ENCODE peak calls at places on chromosomes 5 and 9, in eight cellular contexts. One of them, this sample, is unnamed.

GRCh38 chr9:69307446-69308216 is 17.4 kb upstream of the ENTREP1 start:
- DNase-seq in stomach: no peak
- DNase-seq in sigmoid colon: no peak
- DNase-seq in heart left ventricle: no peak
- DNase-seq in HepG2: no peak
- DNase-seq in ovary: no peak
- DNase-seq in body of pancreas: no peak
- DNase-seq in spleen: no peak
- DNase-seq in this sample: no peak

GRCh38 chr5:105501315-105501714 is 1938.7 kb upstream of the NUDT12 start:
- DNase-seq in stomach: no peak
- DNase-seq in sigmoid colon: no peak
- DNase-seq in heart left ventricle: no peak
- DNase-seq in HepG2: no peak
- DNase-seq in ovary: no peak
- DNase-seq in body of pancreas: no peak
- DNase-seq in spleen: no peak
- DNase-seq in this sample: no peak

GRCh38 chr9:97773723-97774122 is 76.6 kb upstream of the XPA start:
- DNase-seq in stomach: peak; percentile 47
- DNase-seq in sigmoid colon: no peak
- DNase-seq in heart left ventricle: peak; percentile 39
- DNase-seq in HepG2: no peak
- DNase-seq in ovary: no peak
- DNase-seq in body of pancreas: no peak
- DNase-seq in spleen: no peak
- DNase-seq in this sample: no peak

GRCh38 chr5:136276946-136277345 is 84.0 kb upstream of the SMIM32 start:
- DNase-seq in stomach: no peak
- DNase-seq in sigmoid colon: no peak
- DNase-seq in heart left ventricle: no peak
- DNase-seq in HepG2: no peak
- DNase-seq in ovary: no peak
- DNase-seq in body of pancreas: no peak
- DNase-seq in spleen: no peak
- DNase-seq in this sample: no peak

GRCh38 chr5:174535691-174536090 is 188.7 kb upstream of the MSX2 start:
- DNase-seq in stomach: no peak
- DNase-seq in sigmoid colon: no peak
- DNase-seq in heart left ventricle: no peak
- DNase-seq in HepG2: no peak
- DNase-seq in ovary: no peak
- DNase-seq in body of pancreas: no peak
- DNase-seq in spleen: no peak
- DNase-seq in this sample: no peak

GRCh38 chr5:56669534-56670483 is 145.5 kb upstream of the MAP3K1 start:
- DNase-seq in stomach: peak; percentile 83
- DNase-seq in sigmoid colon: peak; percentile 74
- DNase-seq in heart left ventricle: peak; percentile 61
- DNase-seq in HepG2: peak; percentile 48
- DNase-seq in ovary: peak; percentile 28
- DNase-seq in body of pancreas: peak; percentile 84
- DNase-seq in spleen: peak; percentile 88
- DNase-seq in this sample: peak; percentile 12

GRCh38 chr9:33445389-33445881 is 2.0 kb downstream of the AQP3 start:
- DNase-seq in stomach: peak; percentile 86
- DNase-seq in sigmoid colon: no peak
- DNase-seq in heart left ventricle: no peak
- DNase-seq in HepG2: no peak
- DNase-seq in ovary: no peak
- DNase-seq in body of pancreas: peak; percentile 71
- DNase-seq in spleen: no peak
- DNase-seq in this sample: no peak

GRCh38 chr5:59086024-59086423 is 503.1 kb downstream of the RAB3C start:
- DNase-seq in stomach: no peak
- DNase-seq in sigmoid colon: no peak
- DNase-seq in heart left ventricle: no peak
- DNase-seq in HepG2: no peak
- DNase-seq in ovary: no peak
- DNase-seq in body of pancreas: no peak
- DNase-seq in spleen: no peak
- DNase-seq in this sample: no peak

GRCh38 chr9:86298873-86299272 is 16.5 kb upstream of the ISCA1 start:
- DNase-seq in stomach: no peak
- DNase-seq in sigmoid colon: no peak
- DNase-seq in heart left ventricle: no peak
- DNase-seq in HepG2: no peak
- DNase-seq in ovary: no peak
- DNase-seq in body of pancreas: no peak
- DNase-seq in spleen: no peak
- DNase-seq in this sample: no peak

GRCh38 chr9:16656432-16657169 is 213.9 kb downstream of the BNC2 start:
- DNase-seq in stomach: no peak
- DNase-seq in sigmoid colon: no peak
- DNase-seq in heart left ventricle: no peak
- DNase-seq in HepG2: no peak
- DNase-seq in ovary: no peak
- DNase-seq in body of pancreas: no peak
- DNase-seq in spleen: no peak
- DNase-seq in this sample: no peak

GRCh38 chr5:10370931-10371330 is 17.4 kb downstream of the MARCHF6 start:
- DNase-seq in stomach: no peak
- DNase-seq in sigmoid colon: no peak
- DNase-seq in heart left ventricle: no peak
- DNase-seq in HepG2: no peak
- DNase-seq in ovary: no peak
- DNase-seq in body of pancreas: no peak
- DNase-seq in spleen: no peak
- DNase-seq in this sample: no peak

DNA sequence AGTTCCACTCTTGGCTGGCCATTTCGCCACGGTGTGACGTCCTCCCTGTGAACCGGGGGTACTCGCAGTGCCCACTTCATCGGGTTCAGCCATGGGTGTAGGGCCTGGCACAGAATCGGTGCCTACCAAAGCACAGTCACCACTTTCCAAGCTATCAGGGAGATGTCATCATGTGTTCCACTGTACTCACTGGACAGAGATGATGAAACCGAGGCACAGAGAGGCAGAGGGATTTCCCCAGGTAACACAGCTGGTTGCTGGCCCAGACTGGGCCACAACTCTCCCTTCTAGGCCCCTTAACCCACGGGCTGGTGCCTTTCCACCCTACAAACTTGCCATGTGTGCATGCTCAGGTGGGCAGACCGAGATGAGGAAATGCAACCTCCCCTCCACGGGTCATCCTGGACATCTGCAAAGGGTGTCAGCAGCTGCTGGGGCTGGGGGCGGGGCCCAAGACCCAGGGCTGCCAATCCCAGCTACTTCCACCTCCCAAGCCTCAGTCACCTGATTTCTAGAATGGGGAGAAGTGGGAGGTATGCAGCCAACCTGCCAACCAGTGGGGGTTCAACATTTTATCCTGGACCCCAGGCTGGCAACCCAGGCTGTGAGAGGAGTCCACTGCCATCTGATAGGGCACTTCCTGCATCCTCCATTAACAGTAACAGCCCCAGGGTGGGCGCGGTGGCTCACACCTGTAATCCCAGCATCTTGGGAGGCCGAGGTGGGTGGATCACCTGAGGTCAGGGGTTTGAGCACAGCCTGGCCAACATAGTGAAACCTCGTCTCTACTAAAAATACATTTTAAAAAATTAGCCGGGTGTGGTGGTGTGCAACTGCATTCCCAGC is 893 bp upstream of the SH2D3C start:
- DNase-seq in stomach: no peak
- DNase-seq in sigmoid colon: no peak
- DNase-seq in heart left ventricle: no peak
- DNase-seq in HepG2: no peak
- DNase-seq in ovary: no peak
- DNase-seq in body of pancreas: no peak
- DNase-seq in spleen: peak; percentile 89
- DNase-seq in this sample: no peak
- TF ChIP-seq POLR2A in stomach: no peak
- TF ChIP-seq POLR2A in sigmoid colon: no peak
- TF ChIP-seq POLR2A in heart left ventricle: no peak
- TF ChIP-seq POLR2A in HepG2: no peak
- TF ChIP-seq POLR2A in ovary: no peak
- TF ChIP-seq POLR2A in body of pancreas: no peak
- TF ChIP-seq POLR2A in spleen: no peak
- TF ChIP-seq POLR2A in this sample: no peak

GRCh38 chr9:72758944-72759343 is 193.9 kb downstream of the ALDH1A1 start:
- DNase-seq in stomach: no peak
- DNase-seq in sigmoid colon: no peak
- DNase-seq in heart left ventricle: no peak
- DNase-seq in HepG2: no peak
- DNase-seq in ovary: no peak
- DNase-seq in body of pancreas: no peak
- DNase-seq in spleen: no peak
- DNase-seq in this sample: no peak

GRCh38 chr9:72749276-72749675 is 203.6 kb downstream of the ALDH1A1 start:
- DNase-seq in stomach: no peak
- DNase-seq in sigmoid colon: no peak
- DNase-seq in heart left ventricle: no peak
- DNase-seq in HepG2: no peak
- DNase-seq in ovary: no peak
- DNase-seq in body of pancreas: no peak
- DNase-seq in spleen: no peak
- DNase-seq in this sample: no peak

GRCh38 chr9:72751541-72751940 is 201.3 kb downstream of the ALDH1A1 start:
- DNase-seq in stomach: no peak
- DNase-seq in sigmoid colon: no peak
- DNase-seq in heart left ventricle: no peak
- DNase-seq in HepG2: no peak
- DNase-seq in ovary: no peak
- DNase-seq in body of pancreas: no peak
- DNase-seq in spleen: no peak
- DNase-seq in this sample: no peak

GRCh38 chr9:72755836-72756235 is 197.0 kb downstream of the ALDH1A1 start:
- DNase-seq in stomach: no peak
- DNase-seq in sigmoid colon: no peak
- DNase-seq in heart left ventricle: no peak
- DNase-seq in HepG2: no peak
- DNase-seq in ovary: no peak
- DNase-seq in body of pancreas: no peak
- DNase-seq in spleen: no peak
- DNase-seq in this sample: no peak

GRCh38 chr9:72753261-72753893 is 199.5 kb downstream of the ALDH1A1 start:
- DNase-seq in stomach: no peak
- DNase-seq in sigmoid colon: no peak
- DNase-seq in heart left ventricle: no peak
- DNase-seq in HepG2: no peak
- DNase-seq in ovary: no peak
- DNase-seq in body of pancreas: no peak
- DNase-seq in spleen: no peak
- DNase-seq in this sample: no peak
- TF ChIP-seq CTCF in stomach: no peak
- TF ChIP-seq CTCF in sigmoid colon: peak; percentile 22
- TF ChIP-seq CTCF in heart left ventricle: peak; percentile 11
- TF ChIP-seq CTCF in HepG2: no peak
- TF ChIP-seq CTCF in ovary: no peak
- TF ChIP-seq CTCF in body of pancreas: no peak
- TF ChIP-seq CTCF in spleen: no peak
- TF ChIP-seq CTCF in this sample: no peak

DNA sequence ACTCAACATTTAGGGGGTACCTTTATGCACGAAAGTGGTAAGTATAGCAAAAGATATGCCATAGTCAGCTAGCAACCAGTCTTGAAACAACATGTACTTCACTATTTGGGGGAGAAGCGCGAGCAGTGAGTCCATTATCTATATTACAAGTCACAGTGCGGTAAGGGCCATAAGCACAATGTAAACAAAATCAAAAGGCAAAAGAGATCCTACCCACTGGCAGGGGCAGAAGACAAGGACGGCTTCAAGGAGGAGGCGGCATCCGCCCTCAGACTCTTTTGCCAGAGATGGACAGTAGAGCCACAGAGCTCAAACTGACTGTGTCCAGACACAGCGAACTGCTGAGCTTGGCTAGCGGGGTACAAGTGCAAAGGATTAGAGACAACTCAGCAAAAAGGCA is 9.6 kb downstream of the MAPK9 start:
- DNase-seq in stomach: no peak
- DNase-seq in sigmoid colon: no peak
- DNase-seq in heart left ventricle: no peak
- DNase-seq in HepG2: no peak
- DNase-seq in ovary: no peak
- DNase-seq in body of pancreas: no peak
- DNase-seq in spleen: no peak
- DNase-seq in this sample: no peak
- H3K9me3 ChIP-seq in stomach: no peaks in the 10 kb centered on the region
- H3K9me3 ChIP-seq in sigmoid colon: no peaks in the 10 kb centered on the region
- H3K9me3 ChIP-seq in heart left ventricle: no peaks in the 10 kb centered on the region
- H3K9me3 ChIP-seq in HepG2: no peaks in the 10 kb centered on the region
- H3K9me3 ChIP-seq in ovary: peaks cover under 1% of the 10 kb centered on the region
- H3K9me3 ChIP-seq in body of pancreas: no peaks in the 10 kb centered on the region
- H3K9me3 ChIP-seq in spleen: peaks cover 8% of the 10 kb centered on the region
- H3K9me3 ChIP-seq in this sample: no peaks in the 10 kb centered on the region

GRCh38 chr5:169011009-169011408 is 289.9 kb downstream of the SLIT3 start:
- DNase-seq in stomach: no peak
- DNase-seq in sigmoid colon: no peak
- DNase-seq in heart left ventricle: no peak
- DNase-seq in HepG2: no peak
- DNase-seq in ovary: no peak
- DNase-seq in body of pancreas: no peak
- DNase-seq in spleen: no peak
- DNase-seq in this sample: no peak
- TF ChIP-seq POLR2A in stomach: no peak
- TF ChIP-seq POLR2A in sigmoid colon: no peak
- TF ChIP-seq POLR2A in heart left ventricle: no peak
- TF ChIP-seq POLR2A in HepG2: no peak
- TF ChIP-seq POLR2A in ovary: no peak
- TF ChIP-seq POLR2A in body of pancreas: no peak
- TF ChIP-seq POLR2A in spleen: no peak
- TF ChIP-seq POLR2A in this sample: no peak

DNA sequence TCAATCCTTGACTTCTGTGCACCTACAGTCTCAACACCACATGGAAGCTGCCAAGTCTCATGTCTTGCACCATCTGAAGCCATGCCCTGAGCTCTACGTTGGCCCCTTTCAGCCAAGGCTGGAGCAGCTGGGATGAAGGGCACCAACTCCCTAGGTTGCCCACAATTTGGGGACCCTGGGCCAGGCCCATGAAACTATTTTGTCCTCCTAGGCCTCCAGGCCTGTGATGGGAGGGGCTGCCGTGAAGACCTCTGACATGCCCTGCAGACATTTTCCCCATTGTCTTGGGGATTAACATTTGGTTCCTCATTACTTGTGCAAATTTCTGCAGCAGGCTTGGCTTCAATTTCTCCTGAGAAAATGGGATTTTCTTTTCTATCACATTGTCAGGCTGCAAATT is 285.1 kb downstream of the DTWD2 start:
- DNase-seq in stomach: no peak
- DNase-seq in sigmoid colon: no peak
- DNase-seq in heart left ventricle: no peak
- DNase-seq in HepG2: no peak
- DNase-seq in ovary: no peak
- DNase-seq in body of pancreas: no peak
- DNase-seq in spleen: no peak
- DNase-seq in this sample: no peak
- TF ChIP-seq CTCF in stomach: no peak
- TF ChIP-seq CTCF in sigmoid colon: no peak
- TF ChIP-seq CTCF in heart left ventricle: no peak
- TF ChIP-seq CTCF in HepG2: no peak
- TF ChIP-seq CTCF in ovary: no peak
- TF ChIP-seq CTCF in body of pancreas: no peak
- TF ChIP-seq CTCF in spleen: no peak
- TF ChIP-seq CTCF in this sample: no peak